ENCODE peak calls at places on chromosomes 7 and 10, in five cellular contexts. Z is SK-N-SH, W is fibroblast of lung, N is neural progenitor cell, U is astrocyte. T is an unnamed sample.

GRCh38 chr10:133358162-133358919 is 522 bp upstream of the FUOM start:
- DNase-seq in Z (peak; percentile 38), W (no peak), N (no peak), U (no peak), T (no peak)

GRCh38 chr7:70595741-70596574 is 536.0 kb upstream of the GALNT17 start:
- DNase-seq in Z (peak; percentile 89), W (no peak), N (peak; percentile 80), U (no peak), T (no peak)

GRCh38 chr7:139078399-139078798 is 31.1 kb downstream of the ZC3HAV1 start:
- DNase-seq in Z (no peak), W (peak; percentile 28), N (no peak), U (peak; percentile 20), T (no peak)

GRCh38 chr10:107727762-107728317 is 563.3 kb upstream of the SORCS1 start:
- DNase-seq in Z (peak; percentile 8), W (peak; percentile 13), N (no peak), U (peak; percentile 22), T (no peak)

GRCh38 chr7:85733163-85733915 is 546.5 kb upstream of the SEMA3D start:
- DNase-seq in Z (no peak), W (no peak), N (no peak), U (peak; percentile 39), T (no peak)

GRCh38 chr7:92698237-92698841 is 108.1 kb upstream of the FAM133B start:
- DNase-seq in Z (peak; percentile 68), W (peak; percentile 87), N (peak; percentile 13), U (peak; percentile 98), T (no peak)

GRCh38 chr10:24706479-24707118 is 17.1 kb downstream of the ARHGAP21 start:
- DNase-seq in Z (peak; percentile 42), W (peak; percentile 98), N (no peak), U (peak; percentile 94), T (peak; percentile 67)

GRCh38 chr10:89327803-89328441 is at the start of gene IFIT3:
- DNase-seq in Z (peak; percentile 13), W (peak; percentile 96), N (no peak), U (peak; percentile 95), T (peak; percentile 50)

GRCh38 chr7:140036224-140036651 is 26.5 kb downstream of the PARP12 start:
- DNase-seq in Z (peak; percentile 88), W (no peak), N (no peak), U (peak; percentile 31), T (peak; percentile 19)

GRCh38 chr10:113549856-113550255 is 3.0 kb upstream of the HABP2 start:
- DNase-seq in Z (peak; percentile 44), W (no peak), N (no peak), U (no peak), T (no peak)

GRCh38 chr10:43174969-43175368 is 36.7 kb downstream of the CSGALNACT2 start:
- DNase-seq in Z (no peak), W (no peak), N (no peak), U (no peak), T (no peak)

GRCh38 chr10:104035107-104035816 is 50.4 kb downstream of the COL17A1 start:
- DNase-seq in Z (no peak), W (no peak), N (no peak), U (no peak), T (no peak)

GRCh38 chr10:34010891-34011290 is 676.4 kb upstream of the NRP1 start:
- DNase-seq in Z (no peak), W (no peak), N (no peak), U (peak; percentile 70), T (no peak)

GRCh38 chr10:128178319-128178937 is 52.2 kb upstream of the MKI67 start:
- DNase-seq in Z (peak; percentile 39), W (peak; percentile 6), N (peak; percentile 64), U (no peak), T (peak; percentile 73)

GRCh38 chr10:30671011-30671616 is 41.6 kb upstream of the LYZL2 start:
- DNase-seq in Z (peak; percentile 55), W (peak; percentile 85), N (peak; percentile 70), U (peak; percentile 54), T (peak; percentile 53)

GRCh38 chr7:93515144-93515543 is 59.4 kb downstream of the CALCR start:
- DNase-seq in Z (no peak), W (no peak), N (no peak), U (peak; percentile 0), T (no peak)

GRCh38 chr7:12727455-12728191 is 40.2 kb downstream of the ARL4A start:
- DNase-seq in Z (no peak), W (no peak), N (no peak), U (no peak), T (no peak)

GRCh38 chr7:73625276-73625675 is 954 bp upstream of the MLXIPL start:
- DNase-seq in Z (no peak), W (no peak), N (no peak), U (no peak), T (no peak)

GRCh38 chr10:52313350-52314006 is 603 bp upstream of the DKK1 start:
- DNase-seq in Z (peak; percentile 58), W (peak; percentile 12), N (peak; percentile 46), U (no peak), T (no peak)

GRCh38 chr7:73861305-73861704 is 346 bp downstream of the TMEM270 start:
- DNase-seq in Z (no peak), W (no peak), N (no peak), U (no peak), T (no peak)

GRCh38 chr10:35387768-35388167 is 51.5 kb downstream of the CCNY start:
- DNase-seq in Z (no peak), W (peak; percentile 73), N (no peak), U (peak; percentile 67), T (no peak)

DNA sequence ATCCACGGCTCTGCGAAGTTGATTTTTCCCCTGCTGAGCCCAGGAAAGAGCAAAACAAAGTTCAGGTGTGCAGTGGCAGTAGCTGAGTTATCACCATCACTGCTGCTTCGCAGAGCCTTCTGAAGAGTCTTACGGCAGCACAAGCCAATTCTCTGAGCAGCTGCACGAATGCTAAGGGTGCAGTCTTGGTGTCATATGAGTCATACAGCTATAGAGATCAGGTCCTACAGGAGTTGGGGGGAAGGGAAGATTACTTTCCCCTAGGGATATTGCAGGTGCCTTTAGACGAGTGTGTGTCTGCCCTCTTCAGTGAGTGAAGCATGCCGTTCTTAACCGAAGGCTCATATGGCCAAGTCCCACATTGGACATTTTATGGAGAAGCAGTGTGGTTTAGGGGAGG is 227.8 kb downstream of the CELF2 start:
- DNase-seq in Z (no peak), W (no peak), N (no peak), U (peak; percentile 5), T (no peak)
- H3K79me2 ChIP-seq in Z (no peaks in the 10 kb centered on the region), W (no peaks in the 10 kb centered on the region), N (peaks cover 7% of the 10 kb centered on the region), U (no peaks in the 10 kb centered on the region), T (peaks cover 67% of the 10 kb centered on the region)

DNA sequence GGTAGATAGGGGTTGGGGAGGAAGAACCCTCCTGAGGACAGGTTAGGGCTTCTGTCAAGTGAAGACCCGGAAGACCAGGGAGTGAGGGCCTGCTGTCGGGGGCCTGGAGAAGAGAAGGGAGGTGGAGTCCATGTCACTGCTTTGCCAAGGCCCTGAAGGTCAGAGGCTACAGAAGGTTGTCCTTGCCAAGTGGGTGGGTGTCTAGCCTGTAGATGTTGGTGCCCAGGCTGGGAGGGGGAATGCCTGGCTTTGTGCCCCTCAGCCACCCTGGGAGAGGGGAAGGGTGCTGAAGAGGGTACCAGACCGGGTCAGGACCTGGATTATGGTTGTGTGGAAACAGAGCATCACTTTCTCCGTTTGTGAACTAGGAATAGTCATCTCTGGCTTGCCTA is 67.2 kb upstream of the AQP1 start:
- DNase-seq in Z (no peak), W (no peak), N (no peak), U (no peak), T (no peak)
- H3K27ac ChIP-seq in Z (no peak overlapping the region), W (no peak overlapping the region), N (no peak overlapping the region), U (no peak overlapping the region), T (no peak overlapping the region)

DNA sequence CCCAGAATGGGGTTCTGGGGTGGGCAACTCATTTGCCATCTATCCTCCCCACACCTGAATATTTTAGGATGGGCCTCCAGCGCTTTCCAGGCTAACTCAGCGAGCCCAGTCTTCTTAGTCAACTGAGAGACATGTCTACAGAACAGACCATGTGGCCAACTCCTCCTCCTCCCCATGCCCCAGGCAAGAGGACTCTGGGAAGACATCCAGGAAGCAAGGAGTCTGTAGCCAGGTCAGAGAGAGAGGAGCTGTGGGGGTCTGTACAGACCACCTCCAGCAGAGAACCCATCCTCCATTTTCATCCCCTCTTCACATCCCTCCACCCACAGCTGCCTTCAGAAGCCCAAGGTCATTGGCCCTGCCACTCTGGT is 55.8 kb upstream of the LBX1 start:
- DNase-seq in Z (no peak), W (no peak), N (no peak), U (no peak), T (no peak)
- H3K79me2 ChIP-seq in Z (no peaks in the 10 kb centered on the region), W (no peaks in the 10 kb centered on the region), N (no peaks in the 10 kb centered on the region), U (no peaks in the 10 kb centered on the region), T (no peaks in the 10 kb centered on the region)

DNA sequence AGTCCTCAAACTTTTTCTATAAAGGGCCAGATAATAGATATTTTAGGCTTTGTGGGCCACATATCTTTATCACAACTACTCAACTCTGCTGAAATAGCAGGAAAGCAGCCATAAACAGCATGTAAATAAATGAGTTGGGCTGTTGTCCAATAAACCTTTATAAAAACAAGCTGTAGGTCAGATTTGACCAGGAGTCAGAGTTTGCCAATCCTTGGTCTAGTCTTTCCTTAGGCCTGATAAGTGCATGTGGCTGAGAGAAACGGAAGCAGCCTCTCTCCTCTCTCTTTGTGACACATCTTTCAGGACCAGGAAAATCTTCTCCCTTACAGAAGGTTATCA is 724.5 kb downstream of the GRID1 start:
- DNase-seq in Z (no peak), W (no peak), N (no peak), U (peak; percentile 32), T (no peak)
- H3K27ac ChIP-seq in Z (no peak overlapping the region), W (no peak overlapping the region), N (no peak overlapping the region), U (peak overlapping the region; percentile 85), T (no peak overlapping the region)

DNA sequence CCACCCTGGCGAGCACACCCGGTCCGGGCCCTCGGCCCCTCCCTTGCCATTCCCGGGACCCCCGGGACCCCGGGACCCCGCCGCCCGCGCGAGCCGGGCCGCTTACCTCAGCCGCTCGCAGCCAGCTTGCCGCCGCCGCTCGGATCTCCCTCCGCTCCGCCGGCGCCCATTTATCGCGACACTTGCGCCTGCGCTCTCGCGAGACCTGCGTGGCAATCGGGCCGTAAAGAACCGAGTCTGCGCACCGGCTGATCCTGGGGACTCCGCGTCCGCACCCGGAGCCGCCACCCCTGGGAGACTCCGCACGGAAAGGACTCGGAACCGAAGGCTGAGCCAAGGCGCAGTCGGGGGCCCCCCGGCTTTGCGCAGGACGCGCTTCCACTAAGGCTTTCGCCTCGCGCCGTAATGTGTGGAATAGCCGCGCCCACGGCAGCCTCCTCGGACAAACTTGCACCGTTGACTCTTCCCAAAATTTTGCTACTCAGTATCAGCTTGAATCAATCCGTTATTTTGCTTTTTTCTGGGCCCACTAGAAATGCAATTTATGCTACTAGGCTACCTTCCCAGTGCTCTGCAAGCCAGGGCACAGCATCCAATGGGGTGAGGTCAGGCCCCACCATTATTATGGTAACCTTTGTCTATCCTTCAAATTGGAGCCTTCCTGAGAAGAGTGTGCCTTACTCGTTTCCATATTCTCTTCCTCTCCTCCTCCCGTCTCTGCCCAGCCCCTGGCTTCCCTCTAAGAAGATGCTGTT is at the start of gene MAD1L1:
- DNase-seq in Z (peak; percentile 98), W (peak; percentile 92), N (peak; percentile 96), U (peak; percentile 76), T (peak; percentile 91)
- H3K79me2 ChIP-seq in Z (peaks cover 72% of the 10 kb centered on the region), W (peaks cover 25% of the 10 kb centered on the region), N (peaks cover 46% of the 10 kb centered on the region), U (peaks cover 48% of the 10 kb centered on the region), T (peaks cover 52% of the 10 kb centered on the region)

T was measured in DND-41.